ENCODE peak calls at places on chromosomes 13 and 19, in eight cellular contexts. C is activated CD8-positive, alpha-beta T cell treated with anti-CD3 and anti-CD28 coated beads for 36 hours; F is transverse colon; P is tibial nerve; Z is IMR-90; H is GM06990; X is omental fat pad; J is endodermal cell. S is an unnamed sample.

GRCh38 chr13:111972261-111972780 is 94.6 kb upstream of the SOX1 start:
- DNase-seq in J (no peak), Z (no peak), P (no peak), C (no peak), F (no peak), X (no peak), H (no peak), S (no peak)

GRCh38 chr13:109180905-109181425 is 551.6 kb downstream of the MYO16 start:
- DNase-seq in X (no peak), J (no peak), Z (peak; percentile 90), C (no peak), F (no peak), P (no peak), H (no peak), S (peak; percentile 78)

GRCh38 chr19:12936582-12936981 is 1.8 kb upstream of the CALR start:
- DNase-seq in J (peak; percentile 53), Z (no peak), C (no peak), P (no peak), X (no peak), F (no peak), H (no peak), S (no peak)

GRCh38 chr19:29666634-29667389 is 1.6 kb downstream of the PLEKHF1 start:
- DNase-seq in C (peak; percentile 45), Z (peak; percentile 64), X (peak; percentile 49), J (peak; percentile 85), F (peak; percentile 55), H (no peak), P (peak; percentile 70), S (no peak)

GRCh38 chr19:3790209-3790734 is 4.1 kb upstream of the MATK start:
- DNase-seq in J (no peak), Z (no peak), P (no peak), C (no peak), H (no peak), X (no peak), F (no peak), S (no peak)

GRCh38 chr19:2736550-2737190 is 3.1 kb downstream of the SLC39A3 start:
- DNase-seq in F (no peak), P (no peak), J (no peak), Z (no peak), C (no peak), X (no peak), H (no peak), S (no peak)

GRCh38 chr19:44367024-44367423 is 10.5 kb upstream of the ZNF112 start:
- DNase-seq in P (no peak), X (no peak), J (peak; percentile 38), Z (no peak), C (no peak), H (no peak), F (no peak), S (no peak)

GRCh38 chr19:18093439-18094161 is 4.0 kb upstream of the MAST3 start:
- DNase-seq in P (no peak), J (peak; percentile 77), X (no peak), H (no peak), C (peak; percentile 24), F (no peak), Z (peak; percentile 20), S (no peak)

GRCh38 chr19:12035220-12036172 is at the start of gene ZNF433:
- DNase-seq in F (peak; percentile 96), H (peak; percentile 84), P (peak; percentile 98), C (peak; percentile 91), Z (peak; percentile 71), X (peak; percentile 94), J (peak; percentile 99), S (peak; percentile 52)

DNA sequence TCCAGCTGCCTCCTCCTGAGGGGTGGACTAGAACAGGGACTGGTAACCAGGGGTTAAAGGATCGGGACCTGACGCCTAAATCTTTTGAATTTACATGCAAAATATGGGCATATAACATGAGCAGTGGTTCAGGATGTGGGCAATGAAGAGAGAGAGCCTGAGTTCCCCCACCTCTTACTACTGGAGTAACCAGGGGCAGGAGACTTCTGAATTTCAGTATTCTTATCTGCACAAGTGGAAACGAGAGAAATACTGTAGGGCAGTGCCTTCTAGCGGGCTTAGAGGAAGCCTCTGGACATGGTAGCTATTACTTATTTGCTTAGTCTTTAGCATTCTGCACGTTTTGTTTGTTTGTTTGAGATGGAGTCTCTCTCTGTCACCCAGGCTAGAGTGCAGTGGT is 26.3 kb downstream of the BCAT2 start:
- DNase-seq in C (no peak), X (no peak), F (no peak), P (no peak), H (no peak), Z (no peak), J (no peak), S (no peak)
- TF ChIP-seq CTCF in C (no peak), X (no peak), F (no peak), P (no peak), H (no peak), Z (peak; percentile 14), J (no peak), S (peak; percentile 20)

DNA sequence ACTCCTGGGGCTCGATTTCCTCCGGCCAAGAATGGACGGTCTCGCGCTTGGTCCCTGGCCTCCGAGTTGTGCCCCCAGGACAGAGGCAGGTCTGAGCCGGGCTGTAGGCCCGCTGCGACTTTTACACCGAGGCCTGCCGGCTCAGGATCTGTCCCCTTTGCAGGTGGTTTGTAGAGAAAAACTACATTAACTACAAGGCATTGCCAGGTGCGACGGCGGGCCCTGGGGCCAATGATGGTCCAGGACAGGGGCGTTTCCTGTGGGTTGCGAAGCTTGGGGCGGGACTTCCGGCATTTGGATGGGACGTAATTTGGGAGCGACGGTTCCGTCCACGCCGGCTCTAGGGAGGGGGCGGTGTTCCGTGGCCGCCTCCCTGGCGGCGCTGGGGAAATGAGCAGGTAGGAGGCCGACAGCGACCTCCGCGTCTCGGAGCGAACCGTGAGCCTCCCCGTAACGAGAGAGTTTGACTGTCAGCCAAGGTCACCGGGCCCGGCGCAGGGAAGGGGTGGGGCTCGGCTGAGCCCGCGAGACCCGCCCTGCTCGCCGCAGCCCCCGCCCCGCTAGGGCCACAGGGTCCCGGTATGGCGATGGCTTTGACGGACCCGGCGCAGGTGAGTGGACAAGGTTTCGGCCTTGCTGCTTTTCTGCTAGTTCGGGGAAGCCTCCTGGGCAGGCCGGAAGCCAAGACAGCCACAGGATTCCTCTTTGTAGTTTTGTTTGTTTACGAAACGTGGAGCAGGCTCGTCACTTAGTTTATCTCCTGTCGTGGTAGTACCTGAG is at the start of gene ZNF805:
- DNase-seq in H (peak; percentile 94), P (peak; percentile 94), C (peak; percentile 97), X (peak; percentile 88), Z (peak; percentile 89), F (peak; percentile 97), J (peak; percentile 98), S (peak; percentile 70)
- TF ChIP-seq CTCF in H (peak; percentile 5), P (peak; percentile 55), C (no peak), X (no peak), Z (no peak), F (no peak), J (peak; percentile 13), S (no peak)

GRCh38 chr13:41595298-41595697 is 137.9 kb downstream of the RGCC start:
- DNase-seq in H (no peak), J (no peak), X (no peak), C (no peak), Z (peak; percentile 11), F (no peak), P (no peak), S (no peak)

GRCh38 chr13:41590643-41591042 is 133.3 kb downstream of the RGCC start:
- DNase-seq in J (no peak), X (no peak), H (no peak), F (no peak), P (no peak), Z (no peak), C (no peak), S (no peak)

GRCh38 chr13:41597348-41598041 is 140.1 kb downstream of the RGCC start:
- DNase-seq in P (no peak), C (no peak), Z (peak; percentile 77), H (no peak), J (no peak), F (no peak), X (no peak), S (no peak)

GRCh38 chr13:41599619-41600018 is 142.3 kb downstream of the RGCC start:
- DNase-seq in F (no peak), J (no peak), Z (no peak), H (no peak), P (no peak), X (no peak), C (no peak), S (no peak)

GRCh38 chr13:41596190-41596589 is 138.8 kb downstream of the RGCC start:
- DNase-seq in P (no peak), C (no peak), X (no peak), Z (peak; percentile 20), H (no peak), F (no peak), J (no peak), S (no peak)
- TF ChIP-seq CTCF in P (no peak), C (no peak), X (no peak), Z (peak; percentile 19), H (no peak), F (no peak), J (peak; percentile 34), S (peak; percentile 9)

DNA sequence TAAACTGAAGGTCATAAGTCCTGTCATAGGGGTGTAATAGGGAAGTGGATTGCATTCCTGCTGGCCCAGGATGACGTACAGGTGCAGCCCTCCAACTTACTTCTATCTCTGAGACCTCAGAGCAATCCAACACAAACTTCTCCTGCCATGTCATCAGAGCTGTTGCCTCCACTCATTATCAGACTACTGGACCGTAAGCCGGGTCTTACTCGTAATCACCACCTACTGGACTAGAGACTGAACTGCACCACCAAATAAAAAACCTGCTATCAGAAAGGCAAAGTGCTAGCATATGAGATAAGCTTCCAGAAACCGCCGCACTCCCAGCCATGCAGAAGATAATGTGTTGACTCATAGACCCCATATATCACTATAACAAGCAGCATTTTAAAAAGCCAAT is 102.1 kb downstream of the SLITRK1 start:
- DNase-seq in C (no peak), P (no peak), F (no peak), X (no peak), Z (peak; percentile 15), J (peak; percentile 64), H (no peak), S (no peak)
- TF ChIP-seq CTCF in C (no peak), P (no peak), F (no peak), X (no peak), Z (peak; percentile 43), J (peak; percentile 76), H (peak; percentile 27), S (peak; percentile 5)

DNA sequence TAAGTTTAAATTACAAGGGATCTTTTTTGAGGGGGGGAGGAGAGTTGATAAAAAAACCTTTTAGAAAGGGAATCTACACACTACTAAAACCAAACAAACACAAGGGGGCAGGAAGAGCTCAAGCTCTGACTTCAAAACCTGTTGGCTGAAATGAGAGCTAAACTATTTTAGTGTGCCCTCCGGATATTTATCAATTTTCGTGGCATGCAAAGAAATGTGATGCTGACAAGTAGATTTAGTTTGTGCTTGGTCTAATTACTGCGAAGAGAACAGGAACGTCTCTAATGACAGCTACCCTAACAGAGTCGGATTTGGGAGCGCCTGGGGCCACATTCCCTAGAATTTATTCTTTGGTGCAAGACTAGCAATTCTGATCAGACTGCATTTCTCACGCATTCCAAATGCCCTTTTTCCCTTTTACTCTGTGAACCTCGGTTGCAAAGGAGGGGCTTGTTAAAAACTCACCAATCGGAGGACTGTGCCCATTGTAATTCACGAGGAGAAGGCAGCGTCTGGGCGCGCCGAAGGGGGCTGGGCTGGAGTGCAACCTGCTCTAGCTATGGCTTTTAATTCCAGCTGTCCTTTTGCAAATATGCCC is 804 bp upstream of the FREM2 start:
- DNase-seq in F (no peak), P (no peak), J (peak; percentile 86), H (no peak), C (no peak), Z (no peak), X (no peak), S (no peak)
- TF ChIP-seq CTCF in F (peak; percentile 20), P (peak; percentile 49), J (peak; percentile 74), H (peak; percentile 31), C (no peak), Z (no peak), X (no peak), S (peak; percentile 15)